ENCODE peak calls at places on chromosomes 5 and 9, in nine cellular contexts. V is uterus, O is transverse colon, E is tibial nerve, Z is IMR-90, U is HepG2, I is heart left ventricle, L is Peyer's patch, R is stomach. K is an unnamed sample. For H3K4me1, the result is how much of the 10 kb centered on the place peaks cover.

GRCh38 chr5:36602711-36603321 is 3.6 kb upstream of the SLC1A3 start:
- DNase-seq in V (no peak), O (no peak), E (no peak), Z (no peak), U (no peak), I (peak), L (no peak), R (no peak), K (peak)

GRCh38 chr5:58462154-58462553 is 2.3 kb upstream of the PLK2 start:
- DNase-seq in V (no peak), O (peak), E (no peak), Z (no peak), U (peak), I (no peak), L (no peak), R (no peak), K (no peak)

GRCh38 chr5:16674750-16675149 is 58.0 kb upstream of the RETREG1 start:
- DNase-seq in V (no peak), O (no peak), E (no peak), Z (no peak), U (no peak), I (no peak), L (no peak), R (peak), K (no peak)

GRCh38 chr5:80916661-80917060 is 43.5 kb upstream of the RASGRF2 start:
- DNase-seq in V (no peak), O (no peak), E (no peak), Z (no peak), U (no peak), I (no peak), L (no peak), R (no peak), K (no peak)

GRCh38 chr5:26700759-26701384 is 337.5 kb downstream of the CDH9 start:
- DNase-seq in V (no peak), O (no peak), E (no peak), Z (no peak), U (peak), I (no peak), L (no peak), R (no peak), K (no peak)

GRCh38 chr5:159469496-159470370 is 139.4 kb upstream of the IL12B start:
- DNase-seq in V (no peak), O (no peak), E (no peak), Z (no peak), U (no peak), I (no peak), L (no peak), R (no peak), K (no peak)

GRCh38 chr5:6504677-6505414 is 56.2 kb downstream of the UBE2QL1 start:
- DNase-seq in V (no peak), O (no peak), E (no peak), Z (peak), U (no peak), I (no peak), L (no peak), R (no peak), K (no peak)

GRCh38 chr9:88011005-88011766 is 36.9 kb upstream of the CDK20 start:
- DNase-seq in V (no peak), O (no peak), E (no peak), Z (peak), U (no peak), I (no peak), L (no peak), R (no peak), K (no peak)

GRCh38 chr5:592158-592557 is 20.0 kb upstream of the CEP72 start:
- DNase-seq in V (no peak), O (no peak), E (no peak), Z (no peak), U (no peak), I (no peak), L (peak), R (peak), K (no peak)

GRCh38 chr9:114382951-114383865 is 4.6 kb downstream of the AKNA start:
- DNase-seq in V (peak), O (peak), E (no peak), Z (peak), U (no peak), I (peak), L (peak), R (no peak), K (peak)

GRCh38 chr9:131502781-131503625 is at the start of gene POMT1:
- DNase-seq in V (peak), O (peak), E (peak), Z (peak), U (peak), I (peak), L (peak), R (peak), K (peak)
- TF ChIP-seq POLR2A in V (peak), O (peak), E (peak), Z (no peak), U (peak), I (peak), L (peak), R (no peak), K (peak)

DNA sequence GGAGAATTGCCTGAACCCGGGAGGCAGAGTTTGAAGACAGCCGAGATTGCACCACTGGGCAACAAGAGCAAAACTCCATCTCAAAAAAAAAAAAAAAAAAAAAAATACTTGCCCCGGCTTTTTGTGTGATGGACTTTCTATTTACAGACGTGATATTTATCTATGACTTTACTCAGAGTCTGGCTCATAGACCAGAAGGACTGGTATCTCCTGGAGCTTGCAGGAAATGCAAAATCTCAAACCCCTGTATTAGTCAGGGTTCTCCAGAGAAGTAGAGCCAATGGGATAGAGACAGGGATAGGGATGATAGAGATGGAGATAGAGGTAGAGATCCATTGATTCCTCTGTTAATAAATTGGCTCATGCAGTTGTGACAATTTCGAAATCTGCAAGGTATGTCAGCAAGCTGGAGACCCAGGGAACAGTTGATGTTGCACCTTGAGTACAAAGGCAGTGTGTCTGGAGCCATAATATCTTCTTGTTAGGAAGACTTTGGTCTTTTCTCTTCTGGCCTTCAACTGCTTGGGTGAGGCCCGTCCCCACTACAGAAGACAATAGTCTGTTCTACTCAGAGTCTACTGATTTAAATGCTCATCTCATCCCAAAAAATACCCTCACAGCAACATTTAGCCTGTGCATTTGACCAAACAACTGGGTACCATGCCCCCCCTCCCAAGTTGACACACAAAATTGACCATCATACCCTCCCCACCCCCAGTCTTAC is 195.4 kb upstream of the MSX2 start:
- DNase-seq in V (no peak), O (no peak), E (no peak), Z (peak), U (no peak), I (no peak), L (no peak), R (no peak), K (no peak)
- H3K4me1 ChIP-seq in V (under half), O (under half), E (under half), Z (under half), U (under half), I (under half), L (under half), R (under half), K (under half)

GRCh38 chr5:41874512-41875060 is 4.4 kb upstream of the OXCT1 start:
- DNase-seq in V (no peak), O (no peak), E (no peak), Z (no peak), U (no peak), I (no peak), L (no peak), R (no peak), K (no peak)

GRCh38 chr5:41871866-41872265 is 1.6 kb upstream of the OXCT1 start:
- DNase-seq in V (peak), O (no peak), E (no peak), Z (peak), U (no peak), I (peak), L (no peak), R (peak), K (peak)

GRCh38 chr5:41869150-41869738 is 981 bp downstream of the OXCT1 start:
- DNase-seq in V (peak), O (peak), E (peak), Z (peak), U (no peak), I (peak), L (peak), R (peak), K (peak)

GRCh38 chr5:41870621-41871048 is 410 bp upstream of the OXCT1 start:
- DNase-seq in V (no peak), O (no peak), E (no peak), Z (no peak), U (no peak), I (no peak), L (no peak), R (no peak), K (no peak)

DNA sequence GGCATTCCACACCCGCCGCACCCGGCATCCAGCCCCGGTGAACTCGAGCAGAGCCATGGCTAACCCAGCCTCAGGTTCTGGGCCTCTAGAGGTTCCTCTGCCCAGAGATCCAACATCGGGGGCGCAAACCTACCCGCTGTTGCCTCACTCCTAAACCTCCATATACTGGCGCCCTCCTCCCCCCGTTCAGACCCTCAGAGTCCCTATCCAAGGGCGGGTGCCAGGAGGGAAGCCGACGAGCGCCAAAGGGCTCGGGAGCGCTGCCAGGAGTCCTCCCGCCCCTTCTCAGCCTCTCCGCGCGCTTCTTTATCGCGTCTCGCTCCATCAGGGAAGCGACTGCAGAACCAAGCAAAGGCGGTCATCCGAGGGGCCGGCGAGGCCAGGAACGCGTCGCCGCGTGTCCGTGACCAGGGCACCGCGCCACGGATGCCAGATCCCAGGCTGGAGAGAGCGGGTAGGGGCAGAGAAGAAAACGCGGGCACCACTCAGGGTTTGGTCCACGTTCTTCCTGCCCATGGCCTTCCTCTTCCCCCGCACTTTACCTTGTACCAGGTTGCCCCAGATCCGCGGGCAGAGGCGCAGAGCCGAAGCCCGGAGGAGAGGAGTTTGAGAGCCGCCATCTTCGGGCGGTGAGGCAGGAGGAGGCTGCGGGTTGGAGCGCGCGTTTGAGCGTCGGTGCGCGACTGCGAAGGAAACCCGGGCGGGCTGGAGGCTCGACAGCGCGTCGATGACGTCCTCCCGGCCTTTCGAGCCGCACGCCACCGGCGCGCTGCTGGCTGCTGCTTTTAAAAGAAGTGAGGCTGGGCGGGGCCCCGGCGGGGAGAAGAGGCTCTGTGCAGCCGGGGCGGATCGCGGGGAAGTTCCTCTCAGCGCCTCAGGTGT is at the start of gene OXCT1:
- DNase-seq in V (peak), O (peak), E (peak), Z (peak), U (peak), I (peak), L (peak), R (peak), K (peak)
- TF ChIP-seq POLR2A in V (peak), O (peak), E (peak), Z (peak), U (no peak), I (peak), L (peak), R (no peak), K (no peak)

DNA sequence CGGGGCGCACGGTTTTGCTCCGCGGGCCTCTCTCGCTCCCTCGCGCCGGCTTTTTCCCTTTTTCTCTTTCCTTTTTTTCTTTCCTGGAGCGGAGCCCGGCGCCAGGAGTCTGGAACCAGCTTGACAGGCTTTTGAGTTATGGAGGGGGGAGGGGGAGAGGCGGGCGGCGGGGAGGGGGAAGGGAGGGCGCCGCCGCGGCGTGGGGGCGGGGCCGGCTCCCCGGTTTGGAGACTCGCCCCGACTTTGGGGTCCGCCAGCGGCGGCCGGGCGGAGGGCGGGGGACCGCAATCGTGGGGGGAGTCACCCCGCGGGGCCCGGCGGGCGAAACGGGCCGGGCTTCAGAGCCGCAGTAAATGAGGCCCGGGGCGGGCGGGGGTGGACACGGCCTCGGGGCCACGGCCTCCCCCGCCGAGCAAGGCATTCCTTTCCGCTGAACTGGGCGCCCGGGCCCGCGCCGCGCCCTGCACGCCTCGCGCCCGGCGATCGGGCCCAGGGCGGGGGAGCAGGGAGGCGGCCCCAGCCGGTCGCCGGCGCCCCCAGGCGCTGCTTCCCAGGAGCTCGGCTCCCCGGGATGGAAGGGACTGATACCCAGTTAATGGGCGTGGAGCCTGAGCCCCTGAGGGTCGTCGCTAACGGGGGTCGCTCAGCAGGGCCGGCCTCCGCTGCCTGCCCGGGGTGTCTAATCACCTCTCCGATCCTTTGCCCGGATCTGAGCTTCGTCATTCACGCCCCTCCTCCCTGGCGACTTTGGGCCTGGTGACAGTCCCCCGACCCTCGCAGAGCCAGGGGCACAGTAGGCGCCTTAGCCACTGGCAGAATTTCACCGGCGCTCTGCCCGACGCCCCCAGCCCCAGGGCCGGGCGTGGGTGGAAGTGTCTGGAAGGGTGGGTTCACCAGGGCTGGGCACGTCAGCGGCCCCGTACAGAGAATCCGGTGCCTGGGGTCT is 138.1 kb downstream of the C9orf50 start:
- DNase-seq in V (peak), O (peak), E (peak), Z (peak), U (no peak), I (peak), L (peak), R (peak), K (peak)
- H3K4me1 ChIP-seq in V (under half), O (under half), E (half or more), Z (under half), U (half or more), I (under half), L (under half), R (half or more), K (half or more)

GRCh38 chr5:151026088-151026487 is 5.7 kb downstream of the GPX3 start:
- DNase-seq in V (no peak), O (no peak), E (no peak), Z (no peak), U (no peak), I (no peak), L (no peak), R (no peak), K (no peak)

GRCh38 chr5:151023047-151023615 is 2.7 kb downstream of the GPX3 start:
- DNase-seq in V (peak), O (no peak), E (peak), Z (peak), U (no peak), I (peak), L (no peak), R (peak), K (peak)

GRCh38 chr5:151024894-151025606 is 4.7 kb downstream of the GPX3 start:
- DNase-seq in V (no peak), O (no peak), E (no peak), Z (no peak), U (no peak), I (no peak), L (no peak), R (no peak), K (no peak)

GRCh38 chr5:151023651-151024050 is 3.3 kb downstream of the GPX3 start:
- DNase-seq in V (no peak), O (peak), E (peak), Z (no peak), U (no peak), I (peak), L (peak), R (peak), K (peak)

GRCh38 chr5:151024440-151024839 is 4.0 kb downstream of the GPX3 start:
- DNase-seq in V (no peak), O (no peak), E (no peak), Z (no peak), U (no peak), I (no peak), L (no peak), R (no peak), K (no peak)
- TF ChIP-seq POLR2A in V (no peak), O (no peak), E (no peak), Z (no peak), U (no peak), I (no peak), L (no peak), R (no peak), K (no peak)

GRCh38 chr9:136686794-136687711 is at the start of gene AGPAT2:
- DNase-seq in V (peak), O (peak), E (peak), Z (peak), U (no peak), I (peak), L (peak), R (peak), K (peak)
- H3K4me1 ChIP-seq in V (under half), O (under half), E (under half), Z (under half), U (under half), I (under half), L (half or more), R (half or more), K (half or more)

GRCh38 chr9:133333011-133333410 is 3.0 kb downstream of the SURF6 start:
- DNase-seq in V (no peak), O (no peak), E (no peak), Z (no peak), U (no peak), I (peak), L (peak), R (no peak), K (no peak)

GRCh38 chr9:133334161-133334560 is 1.8 kb downstream of the SURF6 start:
- DNase-seq in V (peak), O (peak), E (no peak), Z (no peak), U (no peak), I (peak), L (peak), R (peak), K (no peak)

GRCh38 chr9:133339641-133340040 is 3.7 kb upstream of the SURF6 start:
- DNase-seq in V (no peak), O (no peak), E (no peak), Z (no peak), U (no peak), I (peak), L (no peak), R (no peak), K (no peak)

GRCh38 chr9:133333566-133333965 is 2.4 kb downstream of the SURF6 start:
- DNase-seq in V (peak), O (no peak), E (no peak), Z (no peak), U (no peak), I (peak), L (peak), R (no peak), K (no peak)

GRCh38 chr9:133335924-133336811 is at the start of gene SURF6:
- DNase-seq in V (peak), O (peak), E (peak), Z (peak), U (peak), I (peak), L (peak), R (peak), K (peak)
- TF ChIP-seq POLR2A in V (peak), O (peak), E (peak), Z (peak), U (peak), I (peak), L (peak), R (no peak), K (peak)

GRCh38 chr5:37664551-37664950 is 175.3 kb downstream of the GDNF start:
- DNase-seq in V (no peak), O (no peak), E (no peak), Z (no peak), U (no peak), I (no peak), L (no peak), R (no peak), K (no peak)
- H3K4me1 ChIP-seq in V (under half), O (under half), E (under half), Z (under half), U (under half), I (under half), L (under half), R (under half), K (under half)

GRCh38 chr5:119355636-119356383 is at the start of gene TNFAIP8:
- DNase-seq in V (peak), O (peak), E (peak), Z (peak), U (peak), I (peak), L (peak), R (peak), K (peak)

GRCh38 chr5:119353213-119353612 is 2.6 kb upstream of the TNFAIP8 start:
- DNase-seq in V (no peak), O (no peak), E (no peak), Z (no peak), U (no peak), I (no peak), L (no peak), R (no peak), K (no peak)

GRCh38 chr5:119355244-119355635 is 579 bp upstream of the TNFAIP8 start:
- DNase-seq in V (no peak), O (no peak), E (no peak), Z (no peak), U (peak), I (no peak), L (peak), R (peak), K (peak)

GRCh38 chr5:119354522-119355243 is 1.1 kb upstream of the TNFAIP8 start:
- DNase-seq in V (no peak), O (no peak), E (no peak), Z (no peak), U (no peak), I (no peak), L (no peak), R (no peak), K (no peak)

GRCh38 chr5:119353686-119354366 is 2.0 kb upstream of the TNFAIP8 start:
- DNase-seq in V (no peak), O (no peak), E (no peak), Z (no peak), U (no peak), I (no peak), L (peak), R (no peak), K (no peak)
- TF ChIP-seq POLR2A in V (no peak), O (no peak), E (no peak), Z (no peak), U (no peak), I (no peak), L (no peak), R (no peak), K (no peak)

DNA sequence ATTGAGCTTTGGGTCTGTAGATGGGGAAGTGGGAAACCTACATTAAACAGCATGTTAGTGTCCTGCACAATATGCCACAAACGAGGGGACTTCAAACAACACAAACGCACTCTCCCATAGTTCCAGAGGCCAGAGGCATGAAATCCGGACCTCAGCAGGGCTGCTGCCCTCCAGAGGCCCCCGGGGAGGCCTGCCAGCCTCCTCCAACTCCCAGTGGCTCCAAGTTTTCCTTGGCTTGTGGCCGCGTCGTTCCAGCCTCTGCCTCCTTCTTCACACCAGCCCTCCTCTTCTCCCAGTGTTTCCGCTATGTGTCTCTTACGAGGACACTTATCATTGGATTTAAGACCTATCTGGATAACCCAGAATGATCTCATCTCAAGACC is 13.3 kb upstream of the COL5A1 start:
- DNase-seq in V (peak), O (no peak), E (no peak), Z (no peak), U (no peak), I (no peak), L (peak), R (no peak), K (no peak)
- H3K4me1 ChIP-seq in V (under half), O (under half), E (under half), Z (under half), U (under half), I (under half), L (under half), R (under half), K (under half)